ENCODE peak calls at places on chromosomes 4 and X, in ten cellular contexts. F is astrocyte of the spinal cord, S is brain microvascular endothelial cell, D is ascending aorta, H is body of pancreas, J is AG04449, K is breast epithelium, X is heart right ventricle, P is endodermal cell, E is lung. B is an unnamed sample.

GRCh38 chr4:105232374-105232773 is 85.7 kb downstream of the TET2 start:
- DNase-seq in F (no peak), S (no peak), D (no peak), H (no peak), J (peak), K (no peak), X (no peak), P (no peak), E (no peak), B (no peak)

GRCh38 chr4:25452081-25452480 is 75.0 kb downstream of the ANAPC4 start:
- DNase-seq in F (no peak), S (no peak), D (no peak), H (no peak), J (no peak), K (no peak), X (no peak), P (no peak), E (no peak), B (no peak)

GRCh38 chr4:8393593-8394038 is 46.9 kb downstream of the ACOX3 start:
- DNase-seq in F (peak), S (peak), D (no peak), H (no peak), J (peak), K (peak), X (no peak), P (no peak), E (peak), B (peak)

GRCh38 chrX:446243-446642 is 59.5 kb upstream of the PPP2R3B start:
- DNase-seq in F (no peak), S (no peak), D (no peak), H (no peak), J (no peak), K (no peak), X (no peak), P (peak), E (no peak), B (no peak)

GRCh38 chrX:15908891-15909290 is 54.3 kb upstream of the AP1S2 start:
- DNase-seq in F (no peak), S (no peak), D (no peak), H (no peak), J (no peak), K (no peak), X (no peak), P (no peak), E (no peak), B (peak)

GRCh38 chr4:90958256-90958895 is 831.2 kb downstream of the CCSER1 start:
- DNase-seq in F (peak), S (peak), D (no peak), H (no peak), J (no peak), K (no peak), X (no peak), P (no peak), E (no peak), B (peak)

GRCh38 chr4:55600640-55601039 is 8.6 kb upstream of the PDCL2 start:
- DNase-seq in F (no peak), S (no peak), D (no peak), H (no peak), J (no peak), K (no peak), X (no peak), P (no peak), E (no peak), B (no peak)

GRCh38 chr4:26238782-26239647 is 81.8 kb upstream of the RBPJ start:
- DNase-seq in F (peak), S (peak), D (no peak), H (no peak), J (no peak), K (no peak), X (no peak), P (peak), E (no peak), B (peak)

GRCh38 chr4:8747896-8748575 is 123.6 kb downstream of the HMX1 start:
- DNase-seq in F (no peak), S (no peak), D (no peak), H (peak), J (no peak), K (no peak), X (no peak), P (peak), E (no peak), B (no peak)

GRCh38 chrX:10106801-10107200 is 50.0 kb upstream of the CLCN4 start:
- DNase-seq in F (no peak), S (no peak), D (no peak), H (no peak), J (no peak), K (no peak), X (no peak), P (no peak), E (no peak), B (no peak)

GRCh38 chr4:95124906-95125504 is 367.2 kb downstream of the BMPR1B start:
- DNase-seq in F (peak), S (peak), D (no peak), H (no peak), J (no peak), K (no peak), X (no peak), P (peak), E (no peak), B (peak)

GRCh38 chr4:94936854-94937253 is 179.1 kb downstream of the BMPR1B start:
- DNase-seq in F (no peak), S (no peak), D (no peak), H (no peak), J (no peak), K (no peak), X (no peak), P (no peak), E (no peak), B (no peak)

GRCh38 chr4:20839957-20840356 is 139.7 kb downstream of the PACRGL start:
- DNase-seq in F (peak), S (peak), D (no peak), H (no peak), J (peak), K (no peak), X (no peak), P (no peak), E (no peak), B (peak)

GRCh38 chrX:2764766-2765666 is 13.2 kb downstream of the XG start:
- DNase-seq in F (no peak), S (no peak), D (no peak), H (no peak), J (no peak), K (no peak), X (no peak), P (no peak), E (no peak), B (no peak)

GRCh38 chr4:129804458-129804981 is 708.6 kb downstream of the C4orf33 start:
- DNase-seq in F (no peak), S (no peak), D (no peak), H (no peak), J (no peak), K (no peak), X (no peak), P (no peak), E (no peak), B (no peak)

GRCh38 chr4:77193511-77194236 is 36.7 kb downstream of the CCNG2 start:
- DNase-seq in F (no peak), S (no peak), D (peak), H (no peak), J (no peak), K (peak), X (peak), P (peak), E (peak), B (no peak)

GRCh38 chr4:158170691-158171455 is 2.0 kb downstream of the GASK1B start:
- DNase-seq in F (no peak), S (no peak), D (no peak), H (peak), J (no peak), K (peak), X (peak), P (peak), E (peak), B (peak)

GRCh38 chrX:78769933-78770332 is 22.4 kb downstream of the LPAR4 start:
- DNase-seq in F (no peak), S (no peak), D (no peak), H (no peak), J (no peak), K (no peak), X (no peak), P (no peak), E (no peak), B (no peak)

DNA sequence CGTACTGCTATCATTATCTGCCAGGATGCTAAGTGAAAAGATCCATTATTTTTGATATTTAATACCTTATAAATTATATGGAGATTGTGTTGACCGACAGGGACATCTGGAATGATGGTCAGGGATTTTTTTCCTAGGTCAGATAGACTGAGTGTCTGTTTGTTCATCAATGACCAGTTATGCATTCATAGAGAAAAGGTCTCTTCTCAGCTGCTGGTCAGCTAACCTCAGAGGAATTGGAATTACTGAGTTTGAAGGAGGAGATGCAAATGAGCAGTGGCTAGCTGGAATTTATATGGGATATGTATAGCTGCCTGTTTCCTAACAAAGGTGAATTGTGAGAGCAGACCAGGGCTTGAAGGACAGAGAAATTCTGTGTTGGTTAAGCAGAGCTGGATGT is 21.8 kb downstream of the LPAR4 start:
- DNase-seq in F (no peak), S (no peak), D (no peak), H (no peak), J (no peak), K (no peak), X (no peak), P (no peak), E (no peak), B (no peak)
- H3K4me3 ChIP-seq in F (no peak), S (no peak), D (no peak), H (no peak), J (no peak), K (no peak), X (no peak), P (no peak), E (no peak), B (no peak)

DNA sequence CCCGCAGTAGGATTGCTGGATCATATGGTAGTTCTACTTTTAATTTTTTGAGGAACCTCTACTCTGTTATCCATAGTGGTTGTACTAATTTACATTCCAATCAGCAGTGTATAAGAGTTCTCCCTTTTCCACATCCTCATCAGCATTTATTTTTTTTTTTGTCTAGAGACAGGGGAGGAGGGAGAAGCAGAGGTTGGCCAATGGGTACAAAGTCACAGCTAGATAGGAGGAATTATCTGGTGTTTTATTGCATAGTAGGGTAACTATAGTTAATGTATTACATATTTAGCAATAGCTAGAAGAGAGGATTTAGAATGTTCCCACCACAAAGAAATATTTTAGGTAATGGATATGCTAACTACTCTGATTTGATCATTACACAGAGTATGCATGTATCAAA is 107.4 kb downstream of the TSPAN7 start:
- DNase-seq in F (no peak), S (no peak), D (no peak), H (no peak), J (no peak), K (no peak), X (no peak), P (no peak), E (no peak), B (no peak)
- TF ChIP-seq CTCF in F (no peak), S (no peak), D (no peak), H (no peak), J (no peak), K (no peak), X (no peak), P (no peak), E (no peak), B (no peak)

DNA sequence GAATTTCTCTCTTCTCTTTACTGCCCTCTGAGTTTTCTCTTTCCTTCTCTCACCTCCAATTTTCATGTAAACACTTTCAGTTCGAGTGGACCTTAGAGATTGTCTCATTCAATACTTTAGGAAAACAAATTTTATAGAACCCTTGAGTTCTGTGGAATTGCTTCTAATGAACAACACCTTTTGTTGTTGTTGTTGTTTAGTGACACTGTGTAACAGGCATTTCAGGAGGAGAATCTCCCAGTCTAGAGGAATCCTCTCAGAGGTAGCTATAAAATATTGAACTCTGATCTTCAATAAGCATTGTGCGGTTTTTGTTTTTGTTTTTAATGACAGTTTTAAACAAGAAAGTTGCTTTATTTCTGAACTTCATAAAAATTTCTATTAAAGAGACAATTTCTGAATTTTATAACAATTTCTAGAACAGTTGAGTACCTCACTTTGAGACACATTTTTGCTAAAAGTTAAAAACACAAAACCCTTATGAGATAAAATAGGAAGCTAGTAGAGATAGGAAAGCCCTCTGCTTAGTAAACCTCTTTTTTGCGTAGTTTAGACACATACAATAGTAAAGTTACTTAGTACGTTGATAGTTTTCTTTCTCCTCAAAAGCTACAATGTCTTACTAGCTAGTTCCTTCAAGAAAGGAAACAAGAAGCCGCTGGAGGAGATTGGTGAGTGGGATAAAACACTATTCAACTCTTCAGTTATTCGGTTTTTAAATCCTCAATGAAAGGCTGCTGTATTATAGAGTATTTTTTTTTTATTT is 38.8 kb downstream of the CLCN3 start:
- DNase-seq in F (no peak), S (peak), D (no peak), H (no peak), J (no peak), K (no peak), X (no peak), P (no peak), E (no peak), B (no peak)
- H3K4me3 ChIP-seq in F (peak), S (peak), D (peak), H (no peak), J (peak), K (peak), X (no peak), P (peak), E (no peak), B (peak)

GRCh38 chr4:38292529-38292928 is 332.3 kb downstream of the PTTG2 start:
- DNase-seq in F (no peak), S (no peak), D (no peak), H (no peak), J (no peak), K (no peak), X (no peak), P (no peak), E (no peak), B (no peak)

GRCh38 chr4:38290914-38291313 is 330.7 kb downstream of the PTTG2 start:
- DNase-seq in F (no peak), S (no peak), D (no peak), H (no peak), J (no peak), K (no peak), X (no peak), P (no peak), E (no peak), B (no peak)

GRCh38 chr4:38290360-38290759 is 330.2 kb downstream of the PTTG2 start:
- DNase-seq in F (peak), S (peak), D (no peak), H (no peak), J (no peak), K (no peak), X (no peak), P (no peak), E (no peak), B (peak)

GRCh38 chr4:38298868-38299713 is 338.9 kb downstream of the PTTG2 start:
- DNase-seq in F (no peak), S (no peak), D (no peak), H (no peak), J (no peak), K (no peak), X (no peak), P (no peak), E (no peak), B (no peak)

DNA sequence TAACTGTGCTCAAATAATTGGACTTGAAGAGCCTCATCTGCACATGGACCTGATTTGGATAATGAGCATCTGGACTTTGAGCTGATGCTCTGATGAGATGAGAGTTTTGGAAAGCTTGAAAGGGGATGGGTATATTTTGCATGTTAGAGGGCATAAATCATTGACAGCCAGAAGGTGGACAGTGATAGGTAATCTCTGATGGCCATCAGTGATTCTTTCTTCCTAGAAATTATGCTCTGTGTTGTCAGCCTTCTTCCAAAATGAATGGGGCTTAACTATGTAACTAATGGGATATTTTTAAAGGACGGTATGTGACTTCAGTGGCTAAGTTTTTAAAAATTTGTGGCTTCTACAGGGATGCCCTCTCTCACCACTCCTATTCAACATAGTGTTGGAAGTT is 334.0 kb downstream of the PTTG2 start:
- DNase-seq in F (no peak), S (no peak), D (no peak), H (no peak), J (no peak), K (no peak), X (no peak), P (no peak), E (no peak), B (no peak)
- TF ChIP-seq CTCF in F (no peak), S (no peak), D (no peak), H (no peak), J (no peak), K (no peak), X (no peak), P (no peak), E (no peak), B (no peak)

GRCh38 chr4:126894963-126895362 is 737.8 kb upstream of the INTU start:
- DNase-seq in F (no peak), S (no peak), D (no peak), H (no peak), J (no peak), K (no peak), X (no peak), P (no peak), E (no peak), B (no peak)
- H3K4me3 ChIP-seq in F (no peak), S (no peak), D (no peak), H (no peak), J (no peak), K (no peak), X (no peak), P (no peak), E (no peak), B (no peak)

GRCh38 chr4:93832097-93832496 is 3.5 kb downstream of the ATOH1 start:
- DNase-seq in F (no peak), S (no peak), D (no peak), H (no peak), J (no peak), K (no peak), X (no peak), P (peak), E (no peak), B (no peak)

GRCh38 chr4:93834371-93835066 is 6.0 kb downstream of the ATOH1 start:
- DNase-seq in F (no peak), S (no peak), D (no peak), H (no peak), J (no peak), K (no peak), X (no peak), P (peak), E (no peak), B (no peak)

GRCh38 chr4:93830090-93830818 is 1.7 kb downstream of the ATOH1 start:
- DNase-seq in F (no peak), S (no peak), D (no peak), H (no peak), J (no peak), K (no peak), X (no peak), P (no peak), E (no peak), B (no peak)

GRCh38 chr4:93839704-93840103 is 11.2 kb downstream of the ATOH1 start:
- DNase-seq in F (no peak), S (no peak), D (no peak), H (no peak), J (no peak), K (no peak), X (no peak), P (no peak), E (no peak), B (no peak)

DNA sequence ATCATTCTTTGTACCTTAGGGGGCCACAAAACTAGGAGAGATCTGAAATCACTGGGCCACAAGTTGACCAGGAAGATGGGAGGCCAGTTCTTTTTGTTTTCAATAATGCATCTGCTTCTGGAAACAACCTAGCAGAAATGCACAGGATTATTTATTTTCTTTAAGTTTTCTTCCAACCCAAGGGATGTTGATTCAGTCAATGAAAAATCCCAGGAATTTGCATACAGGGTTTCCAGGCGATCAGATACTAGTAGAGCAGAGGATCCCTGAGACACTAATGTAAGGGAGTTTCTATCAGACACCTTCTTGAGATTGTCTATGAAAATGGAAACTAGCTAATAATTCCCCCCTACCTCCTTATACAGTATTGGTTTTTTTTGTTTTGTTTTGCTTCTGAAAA is 7.4 kb downstream of the ATOH1 start:
- DNase-seq in F (no peak), S (no peak), D (no peak), H (no peak), J (no peak), K (no peak), X (no peak), P (no peak), E (no peak), B (no peak)
- TF ChIP-seq CTCF in F (no peak), S (no peak), D (no peak), H (no peak), J (no peak), K (no peak), X (no peak), P (no peak), E (no peak), B (no peak)

GRCh38 chr4:41296995-41297394 is 40.3 kb downstream of the UCHL1 start:
- DNase-seq in F (no peak), S (no peak), D (no peak), H (no peak), J (no peak), K (no peak), X (no peak), P (no peak), E (no peak), B (peak)

GRCh38 chr4:41301137-41301536 is 44.4 kb downstream of the UCHL1 start:
- DNase-seq in F (no peak), S (no peak), D (no peak), H (no peak), J (no peak), K (no peak), X (no peak), P (no peak), E (no peak), B (no peak)

GRCh38 chr4:41303372-41304118 is 46.8 kb downstream of the UCHL1 start:
- DNase-seq in F (no peak), S (no peak), D (no peak), H (no peak), J (no peak), K (no peak), X (no peak), P (no peak), E (no peak), B (no peak)

GRCh38 chr4:41297832-41298231 is 41.1 kb downstream of the UCHL1 start:
- DNase-seq in F (no peak), S (no peak), D (no peak), H (no peak), J (no peak), K (no peak), X (no peak), P (no peak), E (no peak), B (no peak)

DNA sequence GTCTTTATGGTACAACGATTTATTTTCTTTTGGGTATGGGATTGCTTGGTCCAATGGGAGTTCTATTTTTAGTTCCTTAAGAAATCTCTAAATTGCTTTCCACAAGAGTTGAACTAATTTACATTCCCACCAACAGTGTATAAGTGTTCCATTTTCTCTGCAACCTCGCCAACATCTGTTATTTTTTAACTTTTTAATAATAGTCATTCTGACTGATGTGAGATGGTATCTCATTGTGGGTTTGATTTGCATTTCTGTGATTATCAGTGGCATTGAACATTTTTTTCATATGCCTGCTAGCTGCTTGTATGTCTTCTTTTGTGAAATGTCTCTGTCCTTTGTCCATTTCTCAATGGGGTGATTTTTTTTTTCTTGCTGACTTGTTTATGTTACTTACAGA is 42.8 kb downstream of the UCHL1 start:
- DNase-seq in F (no peak), S (no peak), D (no peak), H (no peak), J (no peak), K (no peak), X (no peak), P (no peak), E (no peak), B (no peak)
- H3K4me3 ChIP-seq in F (no peak), S (no peak), D (no peak), H (no peak), J (no peak), K (no peak), X (no peak), P (no peak), E (no peak), B (no peak)